ENCODE peak calls at places on chromosomes 11 and 22, in nine cellular contexts. One of them, this sample, is unnamed.

GRCh38 chr11:95545116-95545875 is 244.3 kb downstream of the FAM76B start:
- DNase-seq in EL: no peak
- DNase-seq in GM04504: no peak
- DNase-seq in A549: no peak
- DNase-seq in globus pallidus: no peak
- DNase-seq in AG04450: no peak
- DNase-seq in amniotic stem cell: no peak
- DNase-seq in ACHN: peak
- DNase-seq in RWPE1: no peak
- DNase-seq in this sample: no peak

GRCh38 chr11:101862410-101863233 is 52.2 kb upstream of the CEP126 start:
- DNase-seq in EL: peak
- DNase-seq in GM04504: no peak
- DNase-seq in A549: peak
- DNase-seq in globus pallidus: no peak
- DNase-seq in AG04450: no peak
- DNase-seq in amniotic stem cell: peak
- DNase-seq in ACHN: peak
- DNase-seq in RWPE1: peak
- DNase-seq in this sample: no peak

GRCh38 chr11:13963169-13963948 is 836 bp downstream of the SPON1 start:
- DNase-seq in EL: no peak
- DNase-seq in GM04504: no peak
- DNase-seq in A549: no peak
- DNase-seq in globus pallidus: no peak
- DNase-seq in AG04450: no peak
- DNase-seq in amniotic stem cell: no peak
- DNase-seq in ACHN: no peak
- DNase-seq in RWPE1: no peak
- DNase-seq in this sample: no peak

GRCh38 chr11:69557266-69557665 is 75.8 kb downstream of the LINC01488 start:
- DNase-seq in EL: no peak
- DNase-seq in GM04504: no peak
- DNase-seq in A549: no peak
- DNase-seq in globus pallidus: no peak
- DNase-seq in AG04450: no peak
- DNase-seq in amniotic stem cell: no peak
- DNase-seq in ACHN: no peak
- DNase-seq in RWPE1: no peak
- DNase-seq in this sample: no peak

GRCh38 chr11:126434950-126435335 is 79.5 kb downstream of the ST3GAL4 start:
- DNase-seq in EL: no peak
- DNase-seq in GM04504: no peak
- DNase-seq in A549: no peak
- DNase-seq in globus pallidus: no peak
- DNase-seq in AG04450: no peak
- DNase-seq in amniotic stem cell: no peak
- DNase-seq in ACHN: no peak
- DNase-seq in RWPE1: no peak
- DNase-seq in this sample: no peak

GRCh38 chr11:8354622-8355417 is 91.1 kb upstream of the LMO1 start:
- DNase-seq in EL: no peak
- DNase-seq in GM04504: no peak
- DNase-seq in A549: no peak
- DNase-seq in globus pallidus: no peak
- DNase-seq in AG04450: no peak
- DNase-seq in amniotic stem cell: no peak
- DNase-seq in ACHN: no peak
- DNase-seq in RWPE1: no peak
- DNase-seq in this sample: no peak

GRCh38 chr11:131980199-131980598 is 609.8 kb downstream of the NTM start:
- DNase-seq in EL: no peak
- DNase-seq in GM04504: no peak
- DNase-seq in A549: no peak
- DNase-seq in globus pallidus: no peak
- DNase-seq in AG04450: no peak
- DNase-seq in amniotic stem cell: no peak
- DNase-seq in ACHN: no peak
- DNase-seq in RWPE1: no peak
- DNase-seq in this sample: no peak

GRCh38 chr22:38419121-38419863 is 35.7 kb downstream of the KCNJ4 start:
- DNase-seq in EL: no peak
- DNase-seq in GM04504: no peak
- DNase-seq in A549: no peak
- DNase-seq in globus pallidus: no peak
- DNase-seq in AG04450: no peak
- DNase-seq in amniotic stem cell: no peak
- DNase-seq in ACHN: no peak
- DNase-seq in RWPE1: no peak
- DNase-seq in this sample: no peak

GRCh38 chr11:62152245-62153086 is 28.7 kb downstream of the INCENP start:
- DNase-seq in EL: no peak
- DNase-seq in GM04504: no peak
- DNase-seq in A549: no peak
- DNase-seq in globus pallidus: no peak
- DNase-seq in AG04450: no peak
- DNase-seq in amniotic stem cell: no peak
- DNase-seq in ACHN: no peak
- DNase-seq in RWPE1: no peak
- DNase-seq in this sample: no peak

GRCh38 chr11:59261150-59261549 is 48.4 kb upstream of the MPEG1 start:
- DNase-seq in EL: no peak
- DNase-seq in GM04504: no peak
- DNase-seq in A549: no peak
- DNase-seq in globus pallidus: no peak
- DNase-seq in AG04450: no peak
- DNase-seq in amniotic stem cell: no peak
- DNase-seq in ACHN: no peak
- DNase-seq in RWPE1: no peak
- DNase-seq in this sample: no peak